ENCODE peak calls at places on chromosomes 13 and 19, in five cellular contexts. A is K562, B is H1, Z is HepG2, P is GM12878. E is an unnamed sample.

GRCh38 chr13:92313382-92313781 is 913.2 kb upstream of the GPC6 start:
- DNase-seq in A (no peak), B (no peak), Z (no peak), P (no peak), E (no peak)

GRCh38 chr19:49415102-49415809 is 8.0 kb downstream of the PTH2 start:
- DNase-seq in A (no peak), B (no peak), Z (no peak), P (peak), E (no peak)

GRCh38 chr13:111171629-111172028 is 56.5 kb downstream of the ARHGEF7 start:
- DNase-seq in A (no peak), B (no peak), Z (peak), P (no peak), E (no peak)

GRCh38 chr19:40055832-40056504 is at the start of gene ZNF780B:
- DNase-seq in A (peak), B (peak), Z (peak), P (peak), E (peak)

GRCh38 chr13:100163375-100163774 is 74.5 kb downstream of the PCCA start:
- DNase-seq in A (no peak), B (no peak), Z (no peak), P (no peak), E (no peak)

GRCh38 chr19:46661735-46662592 is 982 bp upstream of the DACT3 start:
- DNase-seq in A (peak), B (no peak), Z (peak), P (no peak), E (peak)

GRCh38 chr19:42110658-42111057 is 21.6 kb downstream of the POU2F2 start:
- DNase-seq in A (no peak), B (no peak), Z (no peak), P (no peak), E (no peak)

GRCh38 chr13:52455677-52456041 is 381 bp downstream of the CKAP2 start:
- DNase-seq in A (peak), B (no peak), Z (peak), P (no peak), E (peak)

GRCh38 chr13:112732679-112733078 is 42.8 kb downstream of the ATP11A start:
- DNase-seq in A (no peak), B (no peak), Z (no peak), P (no peak), E (no peak)

GRCh38 chr13:110455941-110456340 is 105.6 kb downstream of the RAB20 start:
- DNase-seq in A (peak), B (peak), Z (peak), P (no peak), E (peak)

GRCh38 chr19:51692065-51692915 is 840 bp upstream of the SPACA6 start:
- DNase-seq in A (peak), B (no peak), Z (no peak), P (no peak), E (no peak)

GRCh38 chr13:31697290-31697689 is 42.0 kb upstream of the RXFP2 start:
- DNase-seq in A (no peak), B (no peak), Z (no peak), P (no peak), E (no peak)

GRCh38 chr19:46863818-46864629 is 3.2 kb downstream of the ARHGAP35 start:
- DNase-seq in A (no peak), B (peak), Z (peak), P (no peak), E (no peak)

GRCh38 chr13:28559636-28560259 is 64.8 kb upstream of the FLT1 start:
- DNase-seq in A (no peak), B (no peak), Z (no peak), P (no peak), E (no peak)

GRCh38 chr19:28396259-28396940 is 816.6 kb downstream of the UQCRFS1 start:
- DNase-seq in A (peak), B (no peak), Z (no peak), P (no peak), E (no peak)
- TF ChIP-seq ATF3 in A (no peak), B (no peak), Z (no peak), P (no peak), E (no peak)

GRCh38 chr13:98089246-98089645 is 53.6 kb upstream of the FARP1 start:
- DNase-seq in A (no peak), B (no peak), Z (no peak), P (no peak), E (no peak)
- H3K9ac ChIP-seq in A (no peak), B (no peak), Z (no peak), P (no peak), E (no peak)

GRCh38 chr19:29260477-29261317 is 47.7 kb upstream of the UQCRFS1 start:
- DNase-seq in A (peak), B (no peak), Z (peak), P (peak), E (peak)
- TF ChIP-seq ATF3 in A (no peak), B (no peak), Z (no peak), P (no peak), E (no peak)

DNA sequence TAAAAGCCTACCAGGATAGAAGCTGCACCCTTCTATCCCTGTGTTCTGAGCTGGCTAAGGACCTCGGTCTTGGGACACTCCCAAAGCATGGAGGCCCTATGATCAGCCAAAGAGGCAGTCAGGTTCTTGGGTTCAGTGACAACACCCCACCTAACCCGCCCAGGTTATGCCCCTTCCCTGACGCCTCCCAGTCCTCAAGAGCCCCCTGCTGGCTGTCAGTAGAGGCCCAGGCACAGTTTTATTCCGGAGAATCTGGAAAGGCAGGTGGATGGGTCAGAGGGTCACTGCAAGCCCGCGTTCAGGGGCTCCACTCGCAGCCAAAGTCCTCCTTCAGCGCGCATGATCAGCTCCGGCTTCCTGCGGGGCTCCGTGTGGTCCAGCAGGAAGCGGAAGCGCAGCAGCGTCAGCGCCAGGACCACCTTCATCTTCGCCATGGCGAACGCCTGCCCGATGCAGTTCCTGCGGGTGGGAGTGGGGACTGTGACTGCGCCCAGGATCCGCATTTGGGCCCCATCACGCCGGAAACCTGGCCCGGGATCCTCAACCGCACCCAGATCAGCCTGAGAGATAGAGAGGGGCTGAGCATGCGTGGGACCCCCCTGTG is 22.3 kb downstream of the OR10H3 start:
- DNase-seq in A (peak), B (no peak), Z (peak), P (no peak), E (peak)
- H3K9ac ChIP-seq in A (peak), B (no peak), Z (no peak), P (no peak), E (no peak)

GRCh38 chr19:34273121-34273845 is 18.9 kb downstream of the GARRE1 start:
- DNase-seq in A (no peak), B (no peak), Z (no peak), P (no peak), E (no peak)
- TF ChIP-seq ATF3 in A (no peak), B (no peak), Z (no peak), P (no peak), E (no peak)

GRCh38 chr19:2841858-2842574 is 741 bp downstream of the ZNF555 start:
- DNase-seq in A (peak), B (no peak), Z (no peak), P (no peak), E (no peak)
- H3K9ac ChIP-seq in A (peak), B (no peak), Z (peak), P (peak), E (peak)

E was measured in HCT116.